ENCODE peak calls at places on chromosomes 11 and 22, in five cellular contexts. A is HFF-Myc, S is GM12865, M is fibroblast of lung, P is prostate gland. D is an unnamed sample.

GRCh38 chr11:130403967-130404366 is 24.4 kb downstream of the ADAMTS8 start:
- DNase-seq in S (no peak), P (no peak), M (no peak), A (no peak), D (no peak)

GRCh38 chr11:17413414-17414316 is 25.2 kb upstream of the KCNJ11 start:
- DNase-seq in P (peak; percentile 64), M (no peak), A (no peak), S (no peak), D (no peak)

GRCh38 chr11:117313103-117313502 is 3.0 kb downstream of the BACE1 start:
- DNase-seq in M (no peak), A (no peak), P (no peak), S (no peak), D (no peak)

GRCh38 chr22:20206709-20207215 is 55.9 kb upstream of the CCDC188 start:
- DNase-seq in M (no peak), A (no peak), P (no peak), S (no peak), D (no peak)

GRCh38 chr22:23874871-23875270 is 17.2 kb downstream of the SLC2A11 start:
- DNase-seq in S (no peak), A (no peak), M (no peak), P (no peak), D (no peak)

GRCh38 chr11:93477684-93478234 is 65.4 kb downstream of the SMCO4 start:
- DNase-seq in P (no peak), M (peak; percentile 26), A (no peak), S (no peak), D (no peak)

GRCh38 chr11:69108030-69108429 is 47.7 kb upstream of the SMIM38 start:
- DNase-seq in S (no peak), M (no peak), A (no peak), P (no peak), D (no peak)

GRCh38 chr22:42184852-42185251 is 54.2 kb upstream of the CYP2D6 start:
- DNase-seq in M (no peak), P (no peak), S (no peak), A (no peak), D (no peak)

GRCh38 chr11:119995730-119996491 is 142.0 kb downstream of the TRIM29 start:
- DNase-seq in A (no peak), M (no peak), S (no peak), P (peak; percentile 57), D (no peak)

GRCh38 chr11:108902027-108902469 is 237.2 kb downstream of the DDX10 start:
- DNase-seq in P (no peak), A (no peak), S (no peak), M (no peak), D (no peak)

GRCh38 chr11:106091480-106092123 is 14.1 kb downstream of the AASDHPPT start:
- DNase-seq in S (peak; percentile 85), M (peak; percentile 88), A (no peak), P (no peak), D (no peak)

GRCh38 chr11:61413496-61413895 is 16.3 kb downstream of the CPSF7 start:
- DNase-seq in P (no peak), S (no peak), M (peak; percentile 37), A (no peak), D (no peak)

GRCh38 chr22:27386186-27386585 is 415.4 kb downstream of the MN1 start:
- DNase-seq in A (no peak), M (no peak), P (no peak), S (no peak), D (no peak)

GRCh38 chr11:47991266-47991830 is 11.0 kb downstream of the PTPRJ start:
- DNase-seq in A (no peak), S (peak; percentile 37), P (peak; percentile 44), M (peak; percentile 67), D (no peak)

GRCh38 chr22:46740910-46741785 is 3.1 kb upstream of the CERK start:
- DNase-seq in S (no peak), P (no peak), A (no peak), M (no peak), D (no peak)

GRCh38 chr11:61516675-61517516 is 8.3 kb downstream of the LRRC10B start:
- DNase-seq in M (peak; percentile 14), P (no peak), S (peak; percentile 37), A (no peak), D (peak; percentile 60)

GRCh38 chr11:55707029-55707428 is 45.0 kb downstream of the OR4C6 start:
- DNase-seq in S (peak; percentile 66), A (peak; percentile 7), P (no peak), M (peak; percentile 9), D (no peak)

GRCh38 chr11:10623797-10624761 is 55.6 kb upstream of the LYVE1 start:
- DNase-seq in P (no peak), M (no peak), A (no peak), S (peak; percentile 34), D (no peak)

GRCh38 chr11:94545641-94546470 is 2.1 kb downstream of the FUT4 start:
- DNase-seq in A (no peak), P (no peak), M (no peak), S (no peak), D (no peak)

GRCh38 chr11:96464695-96465307 is 75.0 kb downstream of the JRKL start:
- DNase-seq in S (peak; percentile 66), A (peak; percentile 56), M (peak; percentile 68), P (no peak), D (no peak)

GRCh38 chr22:41587347-41587723 is 2.3 kb downstream of the PMM1 start:
- DNase-seq in M (no peak), S (no peak), P (no peak), A (no peak), D (no peak)

GRCh38 chr11:133064152-133064877 is 468.0 kb downstream of the OPCML start:
- DNase-seq in M (peak; percentile 84), A (no peak), P (no peak), S (no peak), D (no peak)

GRCh38 chr22:44753189-44754042 is 1.0 kb downstream of the ARHGAP8 start:
- DNase-seq in P (peak; percentile 66), M (peak; percentile 83), A (no peak), S (no peak), D (no peak)

GRCh38 chr11:120858740-120859139 is 165.2 kb upstream of the TBCEL start:
- DNase-seq in A (no peak), S (no peak), M (peak; percentile 60), P (no peak), D (no peak)

GRCh38 chr11:72179049-72179803 is 12.7 kb upstream of the FOLR1 start:
- DNase-seq in S (no peak), P (no peak), M (no peak), A (no peak), D (no peak)

GRCh38 chr11:11899401-11899800 is 57.6 kb downstream of the USP47 start:
- DNase-seq in A (no peak), S (no peak), M (no peak), P (no peak), D (no peak)

GRCh38 chr11:253886-254270 is 17.1 kb downstream of the PSMD13 start:
- DNase-seq in P (no peak), M (no peak), A (no peak), S (no peak), D (no peak)

GRCh38 chr11:72833792-72834501 is 19.7 kb downstream of the ATG16L2 start:
- DNase-seq in S (no peak), A (no peak), M (no peak), P (no peak), D (no peak)

GRCh38 chr22:46068176-46068907 is 82.0 kb upstream of the PPARA start:
- DNase-seq in S (no peak), A (no peak), M (peak; percentile 37), P (no peak), D (no peak)

GRCh38 chr22:29139965-29140782 is 65.5 kb upstream of the EMID1 start:
- DNase-seq in M (no peak), P (peak; percentile 38), A (no peak), S (no peak), D (no peak)

GRCh38 chr11:70186936-70187335 is 16.2 kb upstream of the FADD start:
- DNase-seq in S (no peak), A (no peak), P (no peak), M (no peak), D (no peak)

GRCh38 chr11:71240061-71240690 is 12.2 kb downstream of the SHANK2 start:
- DNase-seq in A (no peak), M (no peak), P (no peak), S (no peak), D (no peak)

GRCh38 chr11:112221263-112221835 is 4.9 kb upstream of the PTS start:
- DNase-seq in A (no peak), M (no peak), P (no peak), S (no peak), D (no peak)

GRCh38 chr11:8610532-8611116 is 16.6 kb upstream of the STK33 start:
- DNase-seq in A (no peak), M (no peak), S (no peak), P (no peak), D (no peak)

GRCh38 chr11:76805206-76805913 is 22.2 kb downstream of the TSKU start:
- DNase-seq in A (no peak), M (peak; percentile 22), S (no peak), P (no peak), D (no peak)

GRCh38 chr11:126484266-126484665 is 128.8 kb downstream of the ST3GAL4 start:
- DNase-seq in A (no peak), P (no peak), S (no peak), M (peak; percentile 87), D (no peak)

DNA sequence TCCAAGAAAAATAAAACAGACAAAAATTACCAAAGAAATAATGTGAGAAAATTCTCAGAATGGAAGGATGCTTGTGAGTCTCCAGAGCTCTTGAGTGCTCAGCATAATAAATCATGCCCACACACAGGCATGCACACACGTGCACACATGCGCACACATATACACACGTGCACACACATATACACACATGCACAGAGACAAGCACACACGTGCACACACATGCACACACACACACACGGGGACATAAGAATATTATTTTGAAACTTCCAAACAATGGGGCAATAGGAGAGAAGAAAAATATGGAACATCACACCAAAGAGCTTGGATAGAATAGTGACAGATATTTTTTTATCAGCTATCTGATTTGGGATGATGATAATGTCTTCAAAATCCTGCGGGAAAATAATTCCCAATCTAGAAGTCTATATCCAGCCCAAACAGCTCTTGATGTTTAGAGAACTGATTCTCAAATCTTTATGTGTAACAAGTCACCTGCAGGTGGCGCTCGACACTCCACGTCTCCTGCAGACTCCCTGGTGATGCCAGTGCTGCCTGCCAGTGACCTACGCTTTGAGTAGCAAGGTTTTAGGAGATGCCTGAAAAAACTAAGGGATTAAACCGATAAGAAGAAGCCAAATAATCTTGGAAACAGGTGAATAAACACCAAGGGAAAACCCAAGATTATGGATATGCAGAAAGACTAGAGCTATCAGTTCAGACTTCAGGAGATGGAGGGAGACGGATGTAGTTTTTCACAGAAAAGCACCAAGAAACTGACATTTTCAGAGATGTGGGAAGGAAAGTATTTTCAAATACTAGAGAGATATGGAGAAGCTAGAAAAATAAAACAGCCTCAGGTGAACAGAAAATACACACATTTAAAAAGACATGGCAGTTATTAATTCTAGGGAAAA is 743.6 kb downstream of the ETS1 start:
- DNase-seq in A (peak; percentile 47), M (peak; percentile 56), S (peak; percentile 72), P (peak; percentile 36), D (no peak)
- TF ChIP-seq CTCF in A (peak; percentile 75), M (peak; percentile 61), S (peak; percentile 71), P (no peak), D (no peak)

GRCh38 chr11:43988040-43988793 is 45.8 kb downstream of the C11orf96 start:
- DNase-seq in S (no peak), A (no peak), P (no peak), M (peak; percentile 68), D (no peak)
- TF ChIP-seq CTCF in S (no peak), A (peak; percentile 31), P (no peak), M (peak; percentile 29), D (no peak)

GRCh38 chr11:81913793-81914192 is 819.9 kb downstream of the FAM181B start:
- DNase-seq in P (no peak), A (no peak), S (no peak), M (no peak), D (no peak)
- TF ChIP-seq CTCF in P (no peak), A (no peak), S (no peak), M (no peak), D (no peak)

GRCh38 chr11:13339196-13340153 is 61.9 kb downstream of the BMAL1 start:
- DNase-seq in A (peak; percentile 91), S (peak; percentile 78), M (peak; percentile 98), P (peak; percentile 67), D (no peak)
- TF ChIP-seq CTCF in A (no peak), S (no peak), M (no peak), P (no peak), D (no peak)

D was measured in activated B cell treated with CpG ODN at 0.5 μM for 24 hours.